ENCODE peak calls at places on chromosomes 2 and 18, in six cellular contexts. One of them, this sample, is unnamed.

GRCh38 chr2:40218679-40219078 is 233.2 kb downstream of the SLC8A1 start:
- DNase-seq in psoas muscle: peak; percentile 44
- DNase-seq in hippocampal formation: no peak
- DNase-seq in fibroblast of gingiva: no peak
- DNase-seq in NCI-H774: no peak
- DNase-seq in anterior cingulate cortex: no peak
- DNase-seq in this sample: no peak

GRCh38 chr2:69083126-69083733 is 70.3 kb downstream of the ANTXR1 start:
- DNase-seq in psoas muscle: no peak
- DNase-seq in hippocampal formation: no peak
- DNase-seq in fibroblast of gingiva: peak; percentile 92
- DNase-seq in NCI-H774: no peak
- DNase-seq in anterior cingulate cortex: no peak
- DNase-seq in this sample: no peak

GRCh38 chr2:1661891-1662605 is 82.3 kb downstream of the PXDN start:
- DNase-seq in psoas muscle: peak; percentile 42
- DNase-seq in hippocampal formation: no peak
- DNase-seq in fibroblast of gingiva: no peak
- DNase-seq in NCI-H774: no peak
- DNase-seq in anterior cingulate cortex: no peak
- DNase-seq in this sample: no peak

GRCh38 chr2:39696072-39696471 is 30.4 kb downstream of the TMEM178A start:
- DNase-seq in psoas muscle: no peak
- DNase-seq in hippocampal formation: no peak
- DNase-seq in fibroblast of gingiva: peak; percentile 74
- DNase-seq in NCI-H774: peak; percentile 61
- DNase-seq in anterior cingulate cortex: no peak
- DNase-seq in this sample: no peak

GRCh38 chr2:129827251-129827894 is 152.1 kb upstream of the RAB6C start:
- DNase-seq in psoas muscle: no peak
- DNase-seq in hippocampal formation: no peak
- DNase-seq in fibroblast of gingiva: no peak
- DNase-seq in NCI-H774: no peak
- DNase-seq in anterior cingulate cortex: no peak
- DNase-seq in this sample: no peak

GRCh38 chr18:48613589-48613988 is 74.8 kb downstream of the CTIF start:
- DNase-seq in psoas muscle: peak; percentile 72
- DNase-seq in hippocampal formation: peak; percentile 78
- DNase-seq in fibroblast of gingiva: no peak
- DNase-seq in NCI-H774: no peak
- DNase-seq in anterior cingulate cortex: peak; percentile 29
- DNase-seq in this sample: no peak

GRCh38 chr2:9336209-9336533 is 87.2 kb downstream of the ITGB1BP1 start:
- DNase-seq in psoas muscle: no peak
- DNase-seq in hippocampal formation: no peak
- DNase-seq in fibroblast of gingiva: peak; percentile 9
- DNase-seq in NCI-H774: peak; percentile 54
- DNase-seq in anterior cingulate cortex: no peak
- DNase-seq in this sample: no peak

GRCh38 chr2:174153757-174154680 is 94.3 kb downstream of the OLA1 start:
- DNase-seq in psoas muscle: no peak
- DNase-seq in hippocampal formation: no peak
- DNase-seq in fibroblast of gingiva: peak; percentile 72
- DNase-seq in NCI-H774: no peak
- DNase-seq in anterior cingulate cortex: no peak
- DNase-seq in this sample: no peak

GRCh38 chr2:236334122-236334876 is 70.1 kb upstream of the ASB18 start:
- DNase-seq in psoas muscle: peak; percentile 74
- DNase-seq in hippocampal formation: no peak
- DNase-seq in fibroblast of gingiva: no peak
- DNase-seq in NCI-H774: no peak
- DNase-seq in anterior cingulate cortex: no peak
- DNase-seq in this sample: no peak

GRCh38 chr2:241680827-241681599 is 5.6 kb downstream of the DTYMK start:
- DNase-seq in psoas muscle: peak; percentile 67
- DNase-seq in hippocampal formation: no peak
- DNase-seq in fibroblast of gingiva: peak; percentile 96
- DNase-seq in NCI-H774: no peak
- DNase-seq in anterior cingulate cortex: no peak
- DNase-seq in this sample: no peak

GRCh38 chr2:214987261-214987660 is 151.2 kb downstream of the ABCA12 start:
- DNase-seq in psoas muscle: no peak
- DNase-seq in hippocampal formation: no peak
- DNase-seq in fibroblast of gingiva: peak; percentile 44
- DNase-seq in NCI-H774: no peak
- DNase-seq in anterior cingulate cortex: no peak
- DNase-seq in this sample: no peak

GRCh38 chr2:105671156-105671555 is 73.6 kb upstream of the NCK2 start:
- DNase-seq in psoas muscle: no peak
- DNase-seq in hippocampal formation: no peak
- DNase-seq in fibroblast of gingiva: no peak
- DNase-seq in NCI-H774: no peak
- DNase-seq in anterior cingulate cortex: no peak
- DNase-seq in this sample: no peak

GRCh38 chr2:8803658-8804379 is 33.6 kb downstream of the KIDINS220 start:
- DNase-seq in psoas muscle: peak; percentile 80
- DNase-seq in hippocampal formation: no peak
- DNase-seq in fibroblast of gingiva: peak; percentile 90
- DNase-seq in NCI-H774: peak; percentile 72
- DNase-seq in anterior cingulate cortex: no peak
- DNase-seq in this sample: no peak

GRCh38 chr2:96961551-96961950 is 24.8 kb downstream of the FAM178B start:
- DNase-seq in psoas muscle: peak; percentile 15
- DNase-seq in hippocampal formation: no peak
- DNase-seq in fibroblast of gingiva: no peak
- DNase-seq in NCI-H774: no peak
- DNase-seq in anterior cingulate cortex: no peak
- DNase-seq in this sample: no peak

GRCh38 chr2:69076601-69077000 is 63.6 kb downstream of the ANTXR1 start:
- DNase-seq in psoas muscle: no peak
- DNase-seq in hippocampal formation: no peak
- DNase-seq in fibroblast of gingiva: no peak
- DNase-seq in NCI-H774: no peak
- DNase-seq in anterior cingulate cortex: no peak
- DNase-seq in this sample: no peak

GRCh38 chr2:226738821-226739507 is 60.7 kb downstream of the IRS1 start:
- DNase-seq in psoas muscle: no peak
- DNase-seq in hippocampal formation: no peak
- DNase-seq in fibroblast of gingiva: no peak
- DNase-seq in NCI-H774: no peak
- DNase-seq in anterior cingulate cortex: no peak
- DNase-seq in this sample: no peak

GRCh38 chr2:119122663-119123062 is 35.9 kb downstream of the C1QL2 start:
- DNase-seq in psoas muscle: no peak
- DNase-seq in hippocampal formation: no peak
- DNase-seq in fibroblast of gingiva: no peak
- DNase-seq in NCI-H774: no peak
- DNase-seq in anterior cingulate cortex: no peak
- DNase-seq in this sample: no peak

GRCh38 chr2:118222643-118223486 is 134.6 kb downstream of the INSIG2 start:
- DNase-seq in psoas muscle: no peak
- DNase-seq in hippocampal formation: no peak
- DNase-seq in fibroblast of gingiva: no peak
- DNase-seq in NCI-H774: no peak
- DNase-seq in anterior cingulate cortex: no peak
- DNase-seq in this sample: no peak

GRCh38 chr18:78448106-78448505 is 531.5 kb upstream of the SALL3 start:
- DNase-seq in psoas muscle: no peak
- DNase-seq in hippocampal formation: no peak
- DNase-seq in fibroblast of gingiva: no peak
- DNase-seq in NCI-H774: no peak
- DNase-seq in anterior cingulate cortex: no peak
- DNase-seq in this sample: no peak

GRCh38 chr2:135630488-135630887 is 99.2 kb downstream of the R3HDM1 start:
- DNase-seq in psoas muscle: no peak
- DNase-seq in hippocampal formation: no peak
- DNase-seq in fibroblast of gingiva: no peak
- DNase-seq in NCI-H774: no peak
- DNase-seq in anterior cingulate cortex: no peak
- DNase-seq in this sample: no peak

GRCh38 chr18:78884502-78884901 is 95.1 kb upstream of the SALL3 start:
- DNase-seq in psoas muscle: no peak
- DNase-seq in hippocampal formation: no peak
- DNase-seq in fibroblast of gingiva: no peak
- DNase-seq in NCI-H774: no peak
- DNase-seq in anterior cingulate cortex: no peak
- DNase-seq in this sample: no peak

GRCh38 chr2:121480826-121481225 is 49.9 kb upstream of the RNU4ATAC start:
- DNase-seq in psoas muscle: no peak
- DNase-seq in hippocampal formation: no peak
- DNase-seq in fibroblast of gingiva: peak; percentile 79
- DNase-seq in NCI-H774: no peak
- DNase-seq in anterior cingulate cortex: no peak
- DNase-seq in this sample: no peak

GRCh38 chr2:113756088-113757058 is at the start of gene SLC35F5:
- DNase-seq in psoas muscle: peak; percentile 96
- DNase-seq in hippocampal formation: peak; percentile 83
- DNase-seq in fibroblast of gingiva: peak; percentile 91
- DNase-seq in NCI-H774: peak; percentile 91
- DNase-seq in anterior cingulate cortex: peak; percentile 75
- DNase-seq in this sample: peak; percentile 93

GRCh38 chr2:31163011-31163540 is 24.8 kb upstream of the GALNT14 start:
- DNase-seq in psoas muscle: no peak
- DNase-seq in hippocampal formation: no peak
- DNase-seq in fibroblast of gingiva: no peak
- DNase-seq in NCI-H774: no peak
- DNase-seq in anterior cingulate cortex: no peak
- DNase-seq in this sample: no peak

GRCh38 chr18:55485666-55486065 is 102.3 kb downstream of the TCF4 start:
- DNase-seq in psoas muscle: no peak
- DNase-seq in hippocampal formation: no peak
- DNase-seq in fibroblast of gingiva: peak; percentile 53
- DNase-seq in NCI-H774: no peak
- DNase-seq in anterior cingulate cortex: no peak
- DNase-seq in this sample: no peak

GRCh38 chr2:97708608-97709007 is 4.8 kb upstream of the ZAP70 start:
- DNase-seq in psoas muscle: no peak
- DNase-seq in hippocampal formation: no peak
- DNase-seq in fibroblast of gingiva: no peak
- DNase-seq in NCI-H774: no peak
- DNase-seq in anterior cingulate cortex: no peak
- DNase-seq in this sample: no peak

GRCh38 chr2:224027070-224027469 is 12.0 kb downstream of the SERPINE2 start:
- DNase-seq in psoas muscle: no peak
- DNase-seq in hippocampal formation: no peak
- DNase-seq in fibroblast of gingiva: no peak
- DNase-seq in NCI-H774: no peak
- DNase-seq in anterior cingulate cortex: no peak
- DNase-seq in this sample: no peak

GRCh38 chr18:67117804-67118203 is 398.7 kb downstream of the DSEL start:
- DNase-seq in psoas muscle: no peak
- DNase-seq in hippocampal formation: no peak
- DNase-seq in fibroblast of gingiva: peak; percentile 33
- DNase-seq in NCI-H774: no peak
- DNase-seq in anterior cingulate cortex: no peak
- DNase-seq in this sample: no peak

This sample was measured in GDM1.